ENCODE peak calls at places on chromosome 15, in seven cellular contexts. One of them, this sample, is unnamed.

GRCh38 chr15:22262613-22263020 is 182.3 kb downstream of the OR4M2 start:
- DNase-seq in heart left ventricle: peak; percentile 80
- DNase-seq in substantia nigra: no peak
- DNase-seq in GM23338: no peak
- DNase-seq in stomach: no peak
- DNase-seq in adrenal gland: peak; percentile 38
- DNase-seq in kidney: peak; percentile 78
- DNase-seq in this sample: no peak

GRCh38 chr15:48946088-48946839 is 17.5 kb downstream of the SHC4 start:
- DNase-seq in heart left ventricle: no peak
- DNase-seq in substantia nigra: no peak
- DNase-seq in GM23338: no peak
- DNase-seq in stomach: no peak
- DNase-seq in adrenal gland: no peak
- DNase-seq in kidney: no peak
- DNase-seq in this sample: no peak

GRCh38 chr15:42921049-42921731 is 612 bp upstream of the TTBK2 start:
- DNase-seq in heart left ventricle: peak; percentile 64
- DNase-seq in substantia nigra: peak; percentile 67
- DNase-seq in GM23338: peak; percentile 44
- DNase-seq in stomach: peak; percentile 27
- DNase-seq in adrenal gland: peak; percentile 40
- DNase-seq in kidney: no peak
- DNase-seq in this sample: peak; percentile 39

GRCh38 chr15:78739996-78740903 is 71.0 kb downstream of the ADAMTS7 start:
- DNase-seq in heart left ventricle: peak; percentile 66
- DNase-seq in substantia nigra: no peak
- DNase-seq in GM23338: peak; percentile 94
- DNase-seq in stomach: peak; percentile 78
- DNase-seq in adrenal gland: peak; percentile 87
- DNase-seq in kidney: peak; percentile 75
- DNase-seq in this sample: peak; percentile 21

GRCh38 chr15:58396181-58396580 is 35.6 kb upstream of the LIPC start:
- DNase-seq in heart left ventricle: no peak
- DNase-seq in substantia nigra: no peak
- DNase-seq in GM23338: no peak
- DNase-seq in stomach: no peak
- DNase-seq in adrenal gland: no peak
- DNase-seq in kidney: no peak
- DNase-seq in this sample: no peak

GRCh38 chr15:98907921-98908490 is 99.6 kb downstream of the PGPEP1L start:
- DNase-seq in heart left ventricle: no peak
- DNase-seq in substantia nigra: no peak
- DNase-seq in GM23338: no peak
- DNase-seq in stomach: no peak
- DNase-seq in adrenal gland: no peak
- DNase-seq in kidney: no peak
- DNase-seq in this sample: no peak

GRCh38 chr15:90479656-90480055 is 50.1 kb upstream of the CRTC3 start:
- DNase-seq in heart left ventricle: no peak
- DNase-seq in substantia nigra: no peak
- DNase-seq in GM23338: no peak
- DNase-seq in stomach: peak; percentile 34
- DNase-seq in adrenal gland: no peak
- DNase-seq in kidney: no peak
- DNase-seq in this sample: no peak

GRCh38 chr15:44646460-44646859 is 17.0 kb downstream of the SPG11 start:
- DNase-seq in heart left ventricle: no peak
- DNase-seq in substantia nigra: no peak
- DNase-seq in GM23338: no peak
- DNase-seq in stomach: no peak
- DNase-seq in adrenal gland: no peak
- DNase-seq in kidney: no peak
- DNase-seq in this sample: no peak

GRCh38 chr15:70053703-70054229 is 44.0 kb downstream of the TLE3 start:
- DNase-seq in heart left ventricle: no peak
- DNase-seq in substantia nigra: no peak
- DNase-seq in GM23338: no peak
- DNase-seq in stomach: no peak
- DNase-seq in adrenal gland: no peak
- DNase-seq in kidney: peak; percentile 35
- DNase-seq in this sample: no peak

DNA sequence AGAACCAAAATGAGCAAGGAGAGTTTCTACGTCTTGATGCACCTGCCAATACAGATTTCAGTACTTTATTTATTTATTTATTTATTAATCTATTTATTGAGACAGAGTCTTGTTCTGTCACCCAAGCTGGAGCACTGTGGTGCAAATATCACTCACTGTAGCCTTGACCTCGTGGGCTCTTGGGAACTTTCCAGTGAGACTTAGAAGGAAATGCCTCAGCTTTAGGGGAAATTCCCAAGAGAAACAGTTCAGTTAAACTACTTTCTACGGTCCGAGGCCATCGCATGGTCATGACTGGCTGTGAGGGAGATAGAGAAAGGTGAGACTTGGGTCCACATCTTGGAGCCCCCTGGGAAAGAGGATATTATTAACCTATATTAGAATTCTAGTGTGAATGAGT is 47.0 kb upstream of the HERC1 start:
- DNase-seq in heart left ventricle: no peak
- DNase-seq in substantia nigra: no peak
- DNase-seq in GM23338: no peak
- DNase-seq in stomach: no peak
- DNase-seq in adrenal gland: no peak
- DNase-seq in kidney: peak; percentile 37
- DNase-seq in this sample: no peak
- H3K27ac ChIP-seq in heart left ventricle: no peak overlapping the region
- H3K27ac ChIP-seq in substantia nigra: no peak overlapping the region
- H3K27ac ChIP-seq in GM23338: no peak overlapping the region
- H3K27ac ChIP-seq in stomach: no peak overlapping the region
- H3K27ac ChIP-seq in adrenal gland: no peak overlapping the region
- H3K27ac ChIP-seq in kidney: no peak overlapping the region
- H3K27ac ChIP-seq in this sample: no peak overlapping the region

DNA sequence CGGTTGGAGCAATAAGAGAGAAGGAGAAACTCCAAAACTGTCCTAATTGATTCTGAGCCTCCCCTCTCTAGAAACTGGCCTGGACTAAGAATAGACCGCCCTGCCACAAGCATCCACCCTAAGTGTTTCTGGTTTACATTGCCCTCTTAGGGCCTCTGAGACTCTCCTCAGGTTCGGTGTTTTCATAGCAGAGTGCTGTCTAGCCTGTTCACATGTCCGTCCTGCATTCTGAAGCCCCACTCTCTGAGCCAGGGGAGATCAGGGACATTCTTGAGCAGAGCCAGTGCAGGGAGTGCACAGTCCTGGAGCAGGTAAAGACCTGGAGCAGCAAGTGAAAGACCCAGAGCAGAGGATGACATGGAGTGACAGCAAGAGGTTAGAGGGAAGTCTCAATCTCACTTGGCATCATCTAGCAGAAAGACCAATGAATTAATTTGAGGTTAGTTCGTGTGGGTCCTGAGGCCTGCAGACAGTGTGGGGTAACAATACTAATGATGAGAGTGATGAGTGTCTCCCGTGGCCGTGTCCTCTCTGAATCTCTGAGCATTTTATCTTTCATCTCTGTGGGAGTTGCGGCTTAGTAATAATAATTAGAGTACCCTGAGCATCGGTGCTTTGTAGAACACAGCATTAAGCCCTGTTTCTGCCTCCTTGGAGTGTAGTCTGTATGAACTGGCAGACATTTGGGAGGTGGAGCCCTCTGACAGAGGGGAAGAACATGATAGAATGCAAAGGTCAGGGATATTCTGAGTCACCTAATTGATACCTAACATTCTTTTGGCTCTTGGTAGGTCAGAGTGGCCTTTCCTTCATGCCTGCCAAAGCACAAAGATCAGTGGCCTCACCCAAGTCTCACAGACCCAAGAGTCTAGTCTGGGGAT is 24.6 kb downstream of the MAPKBP1 start:
- DNase-seq in heart left ventricle: no peak
- DNase-seq in substantia nigra: no peak
- DNase-seq in GM23338: no peak
- DNase-seq in stomach: no peak
- DNase-seq in adrenal gland: peak; percentile 51
- DNase-seq in kidney: no peak
- DNase-seq in this sample: no peak
- H3K27ac ChIP-seq in heart left ventricle: no peak overlapping the region
- H3K27ac ChIP-seq in substantia nigra: no peak overlapping the region
- H3K27ac ChIP-seq in GM23338: no peak overlapping the region
- H3K27ac ChIP-seq in stomach: no peak overlapping the region
- H3K27ac ChIP-seq in adrenal gland: peak overlapping the region; percentile 29
- H3K27ac ChIP-seq in kidney: no peak overlapping the region
- H3K27ac ChIP-seq in this sample: no peak overlapping the region

DNA sequence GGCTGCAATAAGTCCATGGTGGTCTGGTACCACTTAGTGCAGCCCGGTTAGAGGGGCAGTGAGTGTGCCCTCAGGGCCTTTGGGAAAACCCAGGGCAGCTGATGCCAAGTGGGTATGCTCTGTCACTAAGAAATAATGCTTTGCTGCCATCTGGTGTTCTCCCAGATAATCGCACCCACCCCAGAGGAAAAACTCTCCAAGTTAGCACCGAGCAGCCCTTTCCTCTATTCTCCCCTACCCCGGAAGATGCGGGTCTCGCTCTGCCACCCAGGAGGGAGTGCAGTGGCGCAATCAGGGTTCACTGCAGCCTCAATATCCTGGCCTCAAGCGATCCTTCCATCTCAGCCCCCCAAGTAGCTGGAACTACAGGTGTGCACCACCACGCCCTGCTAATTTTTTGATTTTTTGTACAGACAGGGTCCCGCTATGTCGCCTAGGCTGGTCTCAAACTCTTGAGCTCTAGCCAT is 21.3 kb upstream of the DAPK2 start:
- DNase-seq in heart left ventricle: no peak
- DNase-seq in substantia nigra: peak; percentile 54
- DNase-seq in GM23338: peak; percentile 89
- DNase-seq in stomach: peak; percentile 72
- DNase-seq in adrenal gland: peak; percentile 66
- DNase-seq in kidney: no peak
- DNase-seq in this sample: peak; percentile 63
- H3K27ac ChIP-seq in heart left ventricle: no peak overlapping the region
- H3K27ac ChIP-seq in substantia nigra: no peak overlapping the region
- H3K27ac ChIP-seq in GM23338: no peak overlapping the region
- H3K27ac ChIP-seq in stomach: no peak overlapping the region
- H3K27ac ChIP-seq in adrenal gland: no peak overlapping the region
- H3K27ac ChIP-seq in kidney: no peak overlapping the region
- H3K27ac ChIP-seq in this sample: no peak overlapping the region

GRCh38 chr15:76180321-76180720 is 120.5 kb downstream of the TMEM266 start:
- DNase-seq in heart left ventricle: no peak
- DNase-seq in substantia nigra: no peak
- DNase-seq in GM23338: no peak
- DNase-seq in stomach: no peak
- DNase-seq in adrenal gland: no peak
- DNase-seq in kidney: no peak
- DNase-seq in this sample: no peak
- H3K27ac ChIP-seq in heart left ventricle: no peak overlapping the region
- H3K27ac ChIP-seq in substantia nigra: no peak overlapping the region
- H3K27ac ChIP-seq in GM23338: no peak overlapping the region
- H3K27ac ChIP-seq in stomach: no peak overlapping the region
- H3K27ac ChIP-seq in adrenal gland: no peak overlapping the region
- H3K27ac ChIP-seq in kidney: no peak overlapping the region
- H3K27ac ChIP-seq in this sample: no peak overlapping the region

This sample was measured in naive thymus-derived CD4-positive, alpha-beta T cell.